ENCODE peak calls at places on chromosomes 2 and 18, in six cellular contexts. One of them, this sample, is unnamed.

GRCh38 chr2:168727904-168728470 is 74.5 kb upstream of the NOSTRIN start:
- DNase-seq in WERI-Rb-1: no peak
- DNase-seq in ovary: no peak
- DNase-seq in tibial nerve: no peak
- DNase-seq in SK-N-SH: no peak
- DNase-seq in fibroblast of lung: peak; percentile 63
- DNase-seq in this sample: no peak

GRCh38 chr18:61651145-61651879 is 241.5 kb downstream of the RNF152 start:
- DNase-seq in WERI-Rb-1: no peak
- DNase-seq in ovary: no peak
- DNase-seq in tibial nerve: no peak
- DNase-seq in SK-N-SH: peak; percentile 19
- DNase-seq in fibroblast of lung: no peak
- DNase-seq in this sample: no peak

GRCh38 chr2:2919574-2920365 is 457.8 kb downstream of the EIPR1 start:
- DNase-seq in WERI-Rb-1: peak; percentile 87
- DNase-seq in ovary: no peak
- DNase-seq in tibial nerve: no peak
- DNase-seq in SK-N-SH: peak; percentile 96
- DNase-seq in fibroblast of lung: no peak
- DNase-seq in this sample: no peak

GRCh38 chr2:101546376-101547058 is 71.6 kb upstream of the RFX8 start:
- DNase-seq in WERI-Rb-1: no peak
- DNase-seq in ovary: no peak
- DNase-seq in tibial nerve: no peak
- DNase-seq in SK-N-SH: no peak
- DNase-seq in fibroblast of lung: peak; percentile 76
- DNase-seq in this sample: no peak

GRCh38 chr2:151238527-151239487 is 22.9 kb downstream of the RBM43 start:
- DNase-seq in WERI-Rb-1: peak; percentile 55
- DNase-seq in ovary: peak; percentile 39
- DNase-seq in tibial nerve: peak; percentile 70
- DNase-seq in SK-N-SH: peak; percentile 71
- DNase-seq in fibroblast of lung: peak; percentile 78
- DNase-seq in this sample: no peak

GRCh38 chr2:16034151-16034974 is 94.0 kb downstream of the MYCN start:
- DNase-seq in WERI-Rb-1: peak; percentile 88
- DNase-seq in ovary: no peak
- DNase-seq in tibial nerve: no peak
- DNase-seq in SK-N-SH: peak; percentile 57
- DNase-seq in fibroblast of lung: no peak
- DNase-seq in this sample: no peak

GRCh38 chr2:175742367-175742766 is 259.7 kb downstream of the LNPK start:
- DNase-seq in WERI-Rb-1: no peak
- DNase-seq in ovary: no peak
- DNase-seq in tibial nerve: no peak
- DNase-seq in SK-N-SH: no peak
- DNase-seq in fibroblast of lung: peak; percentile 90
- DNase-seq in this sample: no peak

GRCh38 chr18:70387018-70387417 is 98.2 kb downstream of the SOCS6 start:
- DNase-seq in WERI-Rb-1: no peak
- DNase-seq in ovary: no peak
- DNase-seq in tibial nerve: no peak
- DNase-seq in SK-N-SH: no peak
- DNase-seq in fibroblast of lung: no peak
- DNase-seq in this sample: no peak

GRCh38 chr2:46297546-46298271 is 502 bp downstream of the EPAS1 start:
- DNase-seq in WERI-Rb-1: peak; percentile 72
- DNase-seq in ovary: peak; percentile 76
- DNase-seq in tibial nerve: peak; percentile 41
- DNase-seq in SK-N-SH: peak; percentile 79
- DNase-seq in fibroblast of lung: no peak
- DNase-seq in this sample: peak; percentile 35

GRCh38 chr18:22349317-22349898 is 68.3 kb downstream of the CTAGE1 start:
- DNase-seq in WERI-Rb-1: no peak
- DNase-seq in ovary: peak; percentile 54
- DNase-seq in tibial nerve: no peak
- DNase-seq in SK-N-SH: no peak
- DNase-seq in fibroblast of lung: peak; percentile 16
- DNase-seq in this sample: no peak

GRCh38 chr2:240469239-240469636 is 33.8 kb downstream of the GPC1 start:
- DNase-seq in WERI-Rb-1: no peak
- DNase-seq in ovary: peak; percentile 14
- DNase-seq in tibial nerve: no peak
- DNase-seq in SK-N-SH: peak; percentile 42
- DNase-seq in fibroblast of lung: no peak
- DNase-seq in this sample: no peak

GRCh38 chr2:224934542-224935188 is 107.6 kb downstream of the DOCK10 start:
- DNase-seq in WERI-Rb-1: no peak
- DNase-seq in ovary: no peak
- DNase-seq in tibial nerve: no peak
- DNase-seq in SK-N-SH: no peak
- DNase-seq in fibroblast of lung: peak; percentile 54
- DNase-seq in this sample: no peak

GRCh38 chr2:234761910-234762309 is 189.9 kb upstream of the SH3BP4 start:
- DNase-seq in WERI-Rb-1: no peak
- DNase-seq in ovary: no peak
- DNase-seq in tibial nerve: no peak
- DNase-seq in SK-N-SH: peak; percentile 58
- DNase-seq in fibroblast of lung: peak; percentile 42
- DNase-seq in this sample: no peak

GRCh38 chr18:36392888-36393287 is 95.4 kb downstream of the FHOD3 start:
- DNase-seq in WERI-Rb-1: no peak
- DNase-seq in ovary: no peak
- DNase-seq in tibial nerve: no peak
- DNase-seq in SK-N-SH: no peak
- DNase-seq in fibroblast of lung: no peak
- DNase-seq in this sample: no peak

GRCh38 chr2:46942891-46943626 is 27.5 kb upstream of the MCFD2 start:
- DNase-seq in WERI-Rb-1: no peak
- DNase-seq in ovary: no peak
- DNase-seq in tibial nerve: no peak
- DNase-seq in SK-N-SH: no peak
- DNase-seq in fibroblast of lung: no peak
- DNase-seq in this sample: no peak

GRCh38 chr2:171807831-171808393 is 86.1 kb downstream of the SLC25A12 start:
- DNase-seq in WERI-Rb-1: no peak
- DNase-seq in ovary: no peak
- DNase-seq in tibial nerve: peak; percentile 15
- DNase-seq in SK-N-SH: no peak
- DNase-seq in fibroblast of lung: peak; percentile 16
- DNase-seq in this sample: no peak

GRCh38 chr2:225040862-225041209 is 1.4 kb downstream of the DOCK10 start:
- DNase-seq in WERI-Rb-1: no peak
- DNase-seq in ovary: no peak
- DNase-seq in tibial nerve: no peak
- DNase-seq in SK-N-SH: peak; percentile 25
- DNase-seq in fibroblast of lung: peak; percentile 13
- DNase-seq in this sample: peak; percentile 62

GRCh38 chr18:35941299-35941698 is 31.2 kb upstream of the RMP24 start:
- DNase-seq in WERI-Rb-1: no peak
- DNase-seq in ovary: no peak
- DNase-seq in tibial nerve: no peak
- DNase-seq in SK-N-SH: no peak
- DNase-seq in fibroblast of lung: peak; percentile 6
- DNase-seq in this sample: no peak

GRCh38 chr2:28765316-28765715 is 13.7 kb downstream of the PPP1CB start:
- DNase-seq in WERI-Rb-1: no peak
- DNase-seq in ovary: no peak
- DNase-seq in tibial nerve: no peak
- DNase-seq in SK-N-SH: no peak
- DNase-seq in fibroblast of lung: peak; percentile 47
- DNase-seq in this sample: no peak

GRCh38 chr2:239828192-239828972 is 196.8 kb downstream of the NDUFA10 start:
- DNase-seq in WERI-Rb-1: no peak
- DNase-seq in ovary: peak; percentile 4
- DNase-seq in tibial nerve: no peak
- DNase-seq in SK-N-SH: peak; percentile 11
- DNase-seq in fibroblast of lung: no peak
- DNase-seq in this sample: no peak

GRCh38 chr18:40855661-40856060 is 1099.4 kb upstream of the PIK3C3 start:
- DNase-seq in WERI-Rb-1: peak; percentile 30
- DNase-seq in ovary: no peak
- DNase-seq in tibial nerve: no peak
- DNase-seq in SK-N-SH: no peak
- DNase-seq in fibroblast of lung: no peak
- DNase-seq in this sample: no peak

GRCh38 chr2:37365669-37366068 is 21.2 kb downstream of the QPCT start:
- DNase-seq in WERI-Rb-1: no peak
- DNase-seq in ovary: no peak
- DNase-seq in tibial nerve: no peak
- DNase-seq in SK-N-SH: no peak
- DNase-seq in fibroblast of lung: peak; percentile 34
- DNase-seq in this sample: no peak

GRCh38 chr2:235432741-235433520 is 60.9 kb upstream of the AGAP1 start:
- DNase-seq in WERI-Rb-1: no peak
- DNase-seq in ovary: peak; percentile 21
- DNase-seq in tibial nerve: no peak
- DNase-seq in SK-N-SH: no peak
- DNase-seq in fibroblast of lung: no peak
- DNase-seq in this sample: no peak

GRCh38 chr18:43279015-43279758 is 1.9 kb upstream of the SYT4 start:
- DNase-seq in WERI-Rb-1: peak; percentile 36
- DNase-seq in ovary: no peak
- DNase-seq in tibial nerve: no peak
- DNase-seq in SK-N-SH: peak; percentile 73
- DNase-seq in fibroblast of lung: peak; percentile 37
- DNase-seq in this sample: no peak

GRCh38 chr18:39951321-39951720 is 2003.7 kb upstream of the PIK3C3 start:
- DNase-seq in WERI-Rb-1: no peak
- DNase-seq in ovary: no peak
- DNase-seq in tibial nerve: no peak
- DNase-seq in SK-N-SH: no peak
- DNase-seq in fibroblast of lung: peak; percentile 64
- DNase-seq in this sample: no peak

GRCh38 chr2:140589273-140589672 is 1541.5 kb downstream of the LRP1B start:
- DNase-seq in WERI-Rb-1: no peak
- DNase-seq in ovary: no peak
- DNase-seq in tibial nerve: no peak
- DNase-seq in SK-N-SH: no peak
- DNase-seq in fibroblast of lung: peak; percentile 35
- DNase-seq in this sample: no peak

GRCh38 chr2:23940262-23940975 is at the start of gene UBXN2A:
- DNase-seq in WERI-Rb-1: peak; percentile 78
- DNase-seq in ovary: peak; percentile 86
- DNase-seq in tibial nerve: peak; percentile 52
- DNase-seq in SK-N-SH: peak; percentile 97
- DNase-seq in fibroblast of lung: peak; percentile 79
- DNase-seq in this sample: peak; percentile 63

GRCh38 chr2:237629188-237629534 is 1.8 kb downstream of the LRRFIP1 start:
- DNase-seq in WERI-Rb-1: no peak
- DNase-seq in ovary: no peak
- DNase-seq in tibial nerve: no peak
- DNase-seq in SK-N-SH: no peak
- DNase-seq in fibroblast of lung: peak; percentile 36
- DNase-seq in this sample: no peak

GRCh38 chr2:231643494-231643888 is 50.8 kb downstream of the TEX44 start:
- DNase-seq in WERI-Rb-1: no peak
- DNase-seq in ovary: no peak
- DNase-seq in tibial nerve: no peak
- DNase-seq in SK-N-SH: no peak
- DNase-seq in fibroblast of lung: no peak
- DNase-seq in this sample: no peak

DNA sequence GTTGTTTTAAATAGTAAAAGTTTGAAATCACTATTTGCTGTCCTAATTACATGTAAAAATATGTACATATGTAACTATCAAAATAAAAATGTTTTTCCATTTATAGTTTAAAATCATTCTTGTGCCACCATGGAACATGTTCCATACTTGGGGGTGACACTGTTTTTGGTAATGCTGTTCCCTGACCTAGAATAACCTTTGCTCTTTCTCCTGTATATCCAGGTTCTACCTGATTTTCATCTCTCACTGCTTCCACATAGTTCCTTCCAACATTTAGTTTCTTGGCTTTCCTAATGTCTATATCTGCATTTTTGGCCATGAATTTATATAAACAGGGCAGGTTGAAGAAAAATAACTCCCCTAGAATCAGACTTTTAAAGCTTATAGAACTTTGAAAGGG is 2.5 kb downstream of the SPOPL start:
- DNase-seq in WERI-Rb-1: no peak
- DNase-seq in ovary: no peak
- DNase-seq in tibial nerve: no peak
- DNase-seq in SK-N-SH: no peak
- DNase-seq in fibroblast of lung: no peak
- DNase-seq in this sample: no peak
- H3K27ac ChIP-seq in WERI-Rb-1: no peak overlapping the region
- H3K27ac ChIP-seq in ovary: no peak overlapping the region
- H3K27ac ChIP-seq in tibial nerve: no peak overlapping the region
- H3K27ac ChIP-seq in SK-N-SH: no peak overlapping the region
- H3K27ac ChIP-seq in fibroblast of lung: no peak overlapping the region
- H3K27ac ChIP-seq in this sample: no peak overlapping the region

GRCh38 chr2:172937884-172938712 is 137.5 kb upstream of the MAP3K20 start:
- DNase-seq in WERI-Rb-1: no peak
- DNase-seq in ovary: no peak
- DNase-seq in tibial nerve: no peak
- DNase-seq in SK-N-SH: no peak
- DNase-seq in fibroblast of lung: no peak
- DNase-seq in this sample: no peak
- H3K27ac ChIP-seq in WERI-Rb-1: no peak overlapping the region
- H3K27ac ChIP-seq in ovary: no peak overlapping the region
- H3K27ac ChIP-seq in tibial nerve: no peak overlapping the region
- H3K27ac ChIP-seq in SK-N-SH: no peak overlapping the region
- H3K27ac ChIP-seq in fibroblast of lung: no peak overlapping the region
- H3K27ac ChIP-seq in this sample: no peak overlapping the region

GRCh38 chr2:112942654-112943002 is 31.7 kb downstream of the IL37 start:
- DNase-seq in WERI-Rb-1: no peak
- DNase-seq in ovary: no peak
- DNase-seq in tibial nerve: no peak
- DNase-seq in SK-N-SH: no peak
- DNase-seq in fibroblast of lung: no peak
- DNase-seq in this sample: no peak
- H3K27ac ChIP-seq in WERI-Rb-1: no peak overlapping the region
- H3K27ac ChIP-seq in ovary: no peak overlapping the region
- H3K27ac ChIP-seq in tibial nerve: no peak overlapping the region
- H3K27ac ChIP-seq in SK-N-SH: no peak overlapping the region
- H3K27ac ChIP-seq in fibroblast of lung: no peak overlapping the region
- H3K27ac ChIP-seq in this sample: no peak overlapping the region

DNA sequence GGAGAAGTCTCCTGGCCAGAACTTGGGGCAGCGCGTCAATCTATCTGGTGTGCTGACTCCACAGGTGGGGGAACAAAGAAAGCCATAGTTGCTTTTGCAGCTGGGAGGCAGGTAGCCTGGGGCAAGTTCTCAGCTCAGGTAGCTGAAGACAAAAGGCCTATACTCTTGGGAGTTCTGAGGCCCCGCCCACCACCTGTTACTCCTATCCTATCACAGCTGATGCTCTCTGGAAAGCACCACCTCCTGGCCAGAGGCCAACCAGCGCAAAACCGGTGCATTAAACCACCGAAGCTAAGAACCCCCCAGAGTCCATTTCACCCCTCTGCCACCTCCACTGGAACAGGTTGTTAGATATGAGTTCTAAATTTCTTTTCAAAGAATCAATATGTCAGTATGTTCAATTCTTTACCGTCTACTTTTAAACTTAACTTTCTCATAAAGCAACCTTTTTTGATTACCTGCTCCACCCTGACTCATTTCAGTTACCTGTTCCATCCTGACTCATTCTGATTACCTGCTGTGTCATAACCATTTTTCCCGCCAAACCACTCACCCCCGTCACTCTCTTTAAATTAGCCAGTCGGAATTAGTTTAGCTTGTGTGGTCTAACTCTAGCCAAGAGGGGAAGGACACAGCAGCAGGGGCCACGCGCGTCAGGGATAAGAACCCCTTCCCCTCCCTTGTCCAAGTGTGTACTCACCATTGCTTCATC is 43.4 kb downstream of the UPP2 start:
- DNase-seq in WERI-Rb-1: no peak
- DNase-seq in ovary: no peak
- DNase-seq in tibial nerve: no peak
- DNase-seq in SK-N-SH: no peak
- DNase-seq in fibroblast of lung: no peak
- DNase-seq in this sample: no peak
- H3K27ac ChIP-seq in WERI-Rb-1: no peak overlapping the region
- H3K27ac ChIP-seq in ovary: no peak overlapping the region
- H3K27ac ChIP-seq in tibial nerve: no peak overlapping the region
- H3K27ac ChIP-seq in SK-N-SH: no peak overlapping the region
- H3K27ac ChIP-seq in fibroblast of lung: no peak overlapping the region
- H3K27ac ChIP-seq in this sample: no peak overlapping the region